ENCODE peak calls at places on chromosomes 7 and 10, in six cellular contexts. Z is thoracic aorta; F is CD8-positive, alpha-beta T cell; I is transverse colon; M is fibroblast of pulmonary artery; N is fibroblast of mammary gland. Y is an unnamed sample.

GRCh38 chr7:70082026-70082655 is 483.9 kb downstream of the AUTS2 start:
- DNase-seq in M (no peak), I (no peak), F (no peak), N (peak), Z (no peak), Y (peak)

GRCh38 chr10:69403519-69403918 is 13.2 kb downstream of the TACR2 start:
- DNase-seq in M (peak), I (no peak), F (no peak), N (peak), Z (no peak), Y (peak)

GRCh38 chr10:132630666-132631347 is 93.2 kb downstream of the INPP5A start:
- DNase-seq in N (peak), I (peak), F (no peak), M (peak), Z (peak), Y (peak)

GRCh38 chr7:113608786-113609185 is 310.0 kb downstream of the PPP1R3A start:
- DNase-seq in M (peak), Z (no peak), N (peak), I (no peak), F (no peak), Y (no peak)

GRCh38 chr10:109962247-109962646 is 38.9 kb upstream of the XPNPEP1 start:
- DNase-seq in I (no peak), M (no peak), N (peak), Z (no peak), F (no peak), Y (no peak)

GRCh38 chr10:132611026-132611910 is 73.7 kb downstream of the INPP5A start:
- DNase-seq in I (no peak), F (no peak), Z (no peak), M (no peak), N (no peak), Y (no peak)

GRCh38 chr10:8404721-8405120 is 350.2 kb downstream of the GATA3 start:
- DNase-seq in I (no peak), M (no peak), N (no peak), F (no peak), Z (no peak), Y (no peak)

GRCh38 chr7:87866089-87866488 is 10.1 kb downstream of the SLC25A40 start:
- DNase-seq in Z (no peak), M (no peak), N (no peak), I (no peak), F (no peak), Y (no peak)

GRCh38 chr10:114284346-114285071 is 45.5 kb downstream of the VWA2 start:
- DNase-seq in N (no peak), I (no peak), M (no peak), Z (no peak), F (no peak), Y (no peak)
- H3K4me3 ChIP-seq in N (no peak), I (no peak), M (no peak), Z (no peak), F (no peak), Y (no peak)

DNA sequence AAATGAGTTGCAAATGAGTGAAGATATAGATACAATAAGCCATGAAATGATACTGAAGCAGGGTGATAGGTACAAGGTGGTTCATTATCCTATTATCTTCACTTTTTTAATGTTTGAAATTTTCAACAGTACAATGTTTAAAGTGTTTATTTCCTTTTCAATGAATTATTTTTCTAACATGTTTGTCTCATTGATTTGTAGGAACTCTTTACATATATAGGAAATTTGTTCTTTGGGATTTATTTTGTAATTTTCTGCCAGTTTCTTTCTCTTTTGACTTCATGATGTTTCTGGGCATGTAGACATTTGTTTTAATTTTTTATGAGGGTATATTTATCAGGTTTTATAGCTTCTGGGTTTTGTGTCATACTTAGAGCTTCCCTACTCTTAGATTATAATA is 108.9 kb downstream of the EXOC4 start:
- DNase-seq in M (no peak), I (no peak), N (no peak), F (no peak), Z (no peak), Y (no peak)
- TF ChIP-seq CTCF in M (no peak), I (no peak), N (no peak), F (no peak), Z (no peak), Y (no peak)

DNA sequence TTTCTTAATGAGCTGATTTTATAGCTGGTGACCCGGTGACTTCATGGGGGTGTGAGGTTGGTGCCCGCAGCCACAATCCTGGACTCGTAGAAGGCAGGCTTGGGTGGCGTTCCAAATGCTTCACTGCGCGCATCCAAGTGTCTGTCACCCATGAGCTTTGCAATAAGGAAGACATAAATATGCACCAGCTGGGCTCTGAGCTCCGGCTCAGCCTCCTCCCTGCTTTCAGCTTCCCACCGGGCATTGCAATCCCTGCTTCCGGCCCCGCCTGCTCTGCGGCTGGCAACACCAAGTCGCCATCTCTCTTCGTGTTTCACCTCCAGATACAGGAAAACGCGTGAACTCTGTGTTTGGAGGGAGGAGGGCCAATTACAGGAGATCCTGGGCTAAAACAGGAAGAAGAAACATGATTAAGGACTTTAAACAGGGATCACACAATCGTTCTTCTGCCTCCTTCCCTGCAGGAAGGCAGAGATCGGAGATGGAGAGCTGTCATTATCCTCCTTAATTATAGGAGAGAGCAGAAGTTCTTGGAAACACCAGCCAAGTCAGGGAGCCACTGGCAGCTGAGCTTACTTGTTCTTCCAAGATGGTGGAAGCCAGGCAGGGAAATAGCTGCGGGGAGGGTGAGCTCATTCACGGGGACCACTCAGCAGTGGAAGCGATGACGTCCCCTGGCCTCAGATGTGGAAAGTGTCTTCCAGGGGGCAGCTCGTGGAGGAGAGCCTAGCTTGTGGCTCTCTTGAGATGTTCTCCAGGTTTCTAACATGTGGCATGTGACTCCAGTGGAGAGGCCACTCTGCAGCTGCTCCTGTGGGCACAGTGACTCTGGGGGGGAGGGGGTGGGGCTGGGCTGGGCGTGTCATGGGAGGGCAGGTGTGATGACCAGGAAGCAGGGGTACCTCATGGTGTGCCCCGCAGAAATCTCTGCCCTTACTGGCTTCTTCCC is 134.9 kb downstream of the CAMK1D start:
- DNase-seq in F (no peak), M (no peak), I (no peak), Z (no peak), N (no peak), Y (peak)
- H3K4me3 ChIP-seq in F (no peak), M (no peak), I (peak), Z (peak), N (no peak), Y (peak)

DNA sequence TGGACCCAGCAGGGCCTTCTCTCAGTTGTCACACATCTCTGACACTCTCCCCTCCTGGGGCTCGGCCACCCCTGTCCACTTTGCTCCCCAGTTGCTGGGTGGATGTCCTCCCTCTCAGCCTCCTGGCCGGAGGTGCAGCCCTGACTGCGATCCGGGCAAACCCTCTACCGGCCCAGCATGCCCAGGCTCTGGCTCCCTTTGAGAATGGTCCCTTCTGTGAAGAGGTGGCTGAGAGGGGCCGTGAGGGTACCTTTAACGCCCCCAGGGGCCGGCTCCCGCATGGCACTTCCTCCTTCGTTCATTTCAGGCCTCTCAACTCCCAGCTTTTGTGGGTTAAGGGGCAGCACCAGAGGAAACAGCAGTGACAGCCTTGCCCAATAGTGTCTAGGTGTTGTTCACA is 33.2 kb upstream of the HABP2 start:
- DNase-seq in N (no peak), F (no peak), Z (no peak), I (no peak), M (no peak), Y (no peak)
- TF ChIP-seq CTCF in N (no peak), F (no peak), Z (no peak), I (no peak), M (no peak), Y (no peak)

Y was measured in AG10803.